ENCODE peak calls at places on chromosome 5, in four cellular contexts. Y is GM12878, Z is H1, J is HepG2. V is an unnamed sample.

GRCh38 chr5:26813235-26813634 is 225.2 kb downstream of the CDH9 start:
- DNase-seq in J (no peak), Z (no peak), Y (no peak), V (no peak)

GRCh38 chr5:129554134-129554904 is 94.2 kb downstream of the ADAMTS19 start:
- DNase-seq in Z (no peak), Y (no peak), J (no peak), V (no peak)

GRCh38 chr5:172640822-172641358 is at the start of gene NEURL1B:
- DNase-seq in Y (no peak), J (peak), Z (no peak), V (peak)

GRCh38 chr5:33649801-33650482 is 209.2 kb downstream of the TARS1 start:
- DNase-seq in Y (no peak), J (no peak), Z (no peak), V (no peak)

GRCh38 chr5:172671091-172671490 is 30.0 kb downstream of the NEURL1B start:
- DNase-seq in Z (no peak), Y (no peak), J (no peak), V (no peak)

GRCh38 chr5:581266-581665 is 30.9 kb upstream of the CEP72 start:
- DNase-seq in Y (no peak), J (no peak), Z (no peak), V (no peak)

GRCh38 chr5:1124181-1125029 is 12.5 kb upstream of the SLC12A7 start:
- DNase-seq in J (no peak), Y (no peak), Z (no peak), V (no peak)

GRCh38 chr5:136296846-136297245 is 68.5 kb downstream of the TRPC7 start:
- DNase-seq in Z (no peak), J (no peak), Y (no peak), V (no peak)

GRCh38 chr5:74148321-74148720 is 492.2 kb downstream of the ENC1 start:
- DNase-seq in Y (no peak), J (no peak), Z (no peak), V (no peak)

GRCh38 chr5:94705427-94705826 is 87.0 kb downstream of the SLF1 start:
- DNase-seq in Z (no peak), J (no peak), Y (no peak), V (no peak)

DNA sequence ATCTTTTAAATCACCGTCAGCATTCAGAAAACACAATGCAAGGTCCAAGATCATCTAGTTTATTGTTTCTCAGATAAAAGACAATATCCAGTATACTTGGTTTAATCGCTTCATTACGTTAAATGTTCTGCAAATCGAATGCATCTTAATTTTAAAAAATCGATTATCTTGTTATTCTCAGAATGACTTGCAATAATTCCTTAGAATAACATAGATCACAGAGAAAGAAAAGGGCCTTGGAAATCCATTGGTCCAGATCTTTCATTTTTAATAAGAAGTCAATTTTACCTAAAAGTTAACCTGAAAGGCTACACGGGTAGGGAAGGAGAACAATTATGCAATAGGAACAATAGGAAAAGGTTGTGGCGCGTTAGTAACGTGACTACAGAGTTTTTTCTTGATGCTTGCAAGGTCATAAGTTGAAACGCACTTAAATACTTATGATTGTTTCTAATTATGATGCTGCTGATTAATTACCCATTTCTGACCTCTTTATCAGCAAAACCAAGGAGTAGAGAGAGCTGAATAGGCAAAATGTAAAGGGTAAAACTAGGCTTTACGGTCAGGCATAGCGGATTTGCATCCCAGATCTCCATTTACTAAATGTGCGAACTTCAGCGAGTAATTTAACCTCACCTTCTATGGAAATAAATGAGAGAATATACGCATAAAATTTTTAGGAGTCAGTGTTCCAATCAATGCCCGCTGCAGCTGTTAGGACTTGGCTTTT is 769 bp upstream of the LYRM7 start:
- DNase-seq in Y (no peak), J (no peak), Z (no peak), V (no peak)
- TF ChIP-seq SUZ12 in Y (no peak), J (no peak), Z (no peak), V (no peak)

GRCh38 chr5:67426961-67427630 is 230.5 kb upstream of the CD180 start:
- DNase-seq in Y (no peak), J (no peak), Z (peak), V (no peak)
- TF ChIP-seq SP1 in Y (no peak), J (no peak), Z (no peak), V (no peak)

GRCh38 chr5:168110384-168110783 is 181.1 kb upstream of the WWC1 start:
- DNase-seq in J (no peak), Z (no peak), Y (no peak), V (no peak)
- TF ChIP-seq SUZ12 in J (no peak), Z (no peak), Y (no peak), V (no peak)

DNA sequence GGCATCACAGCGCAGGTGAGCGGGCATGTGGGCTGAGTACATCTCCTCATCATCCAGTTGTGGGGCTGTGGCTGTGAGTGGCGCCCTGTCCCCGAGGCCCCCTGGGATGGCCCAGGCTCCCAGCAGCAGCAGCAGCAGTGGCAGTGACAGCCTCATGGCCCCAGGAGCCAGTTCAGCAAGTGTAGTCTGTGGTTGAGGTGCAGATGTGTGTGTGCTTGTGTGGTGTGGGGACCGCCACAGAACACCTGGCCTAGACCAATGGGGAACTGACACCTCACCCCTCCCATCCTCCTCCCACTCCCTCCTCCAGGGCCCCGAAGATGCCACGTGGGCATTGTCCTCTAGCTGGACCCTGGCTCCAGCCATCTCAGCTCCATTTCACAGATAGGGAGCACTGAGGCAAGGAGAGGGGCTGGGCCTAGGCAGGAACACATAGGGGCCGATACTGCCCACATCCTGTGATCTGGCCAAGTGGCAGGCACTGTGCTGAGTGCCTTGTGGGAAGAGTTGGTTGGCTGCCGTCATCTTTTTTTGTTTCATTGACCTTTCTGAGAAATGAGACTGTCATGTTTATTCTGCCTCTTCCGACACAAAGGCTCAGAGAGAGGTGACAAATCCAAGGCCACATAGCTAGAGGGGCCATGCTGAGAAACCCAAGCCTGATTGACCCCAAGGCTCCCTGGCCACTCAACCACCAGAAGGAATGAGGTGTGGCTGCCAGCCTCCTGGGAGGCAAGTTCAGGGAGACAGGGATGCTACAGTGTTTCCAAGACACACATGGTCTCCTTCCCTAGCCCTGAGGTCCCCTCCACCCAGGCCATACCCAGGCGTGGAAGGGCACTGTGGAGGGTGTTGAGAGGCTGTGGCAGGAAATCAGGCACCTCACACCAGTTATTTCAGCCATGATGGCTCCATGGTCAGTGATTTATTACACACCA is at the start of gene MZB1:
- DNase-seq in Z (no peak), J (no peak), Y (peak), V (no peak)
- TF ChIP-seq SP1 in Z (no peak), J (no peak), Y (peak), V (no peak)

GRCh38 chr5:137566118-137566541 is 67.0 kb upstream of the SPOCK1 start:
- DNase-seq in Y (no peak), J (no peak), Z (no peak), V (no peak)
- TF ChIP-seq SUZ12 in Y (no peak), J (no peak), Z (no peak), V (no peak)

GRCh38 chr5:139640432-139641115 is 7.6 kb upstream of the CXXC5 start:
- DNase-seq in Z (no peak), Y (no peak), J (no peak), V (no peak)

GRCh38 chr5:139638090-139638735 is 9.9 kb upstream of the CXXC5 start:
- DNase-seq in Y (no peak), Z (no peak), J (no peak), V (no peak)

GRCh38 chr5:139638736-139639618 is 9.2 kb upstream of the CXXC5 start:
- DNase-seq in Y (no peak), J (no peak), Z (no peak), V (no peak)

GRCh38 chr5:139641116-139642080 is 6.8 kb upstream of the CXXC5 start:
- DNase-seq in Z (no peak), J (no peak), Y (no peak), V (no peak)

DNA sequence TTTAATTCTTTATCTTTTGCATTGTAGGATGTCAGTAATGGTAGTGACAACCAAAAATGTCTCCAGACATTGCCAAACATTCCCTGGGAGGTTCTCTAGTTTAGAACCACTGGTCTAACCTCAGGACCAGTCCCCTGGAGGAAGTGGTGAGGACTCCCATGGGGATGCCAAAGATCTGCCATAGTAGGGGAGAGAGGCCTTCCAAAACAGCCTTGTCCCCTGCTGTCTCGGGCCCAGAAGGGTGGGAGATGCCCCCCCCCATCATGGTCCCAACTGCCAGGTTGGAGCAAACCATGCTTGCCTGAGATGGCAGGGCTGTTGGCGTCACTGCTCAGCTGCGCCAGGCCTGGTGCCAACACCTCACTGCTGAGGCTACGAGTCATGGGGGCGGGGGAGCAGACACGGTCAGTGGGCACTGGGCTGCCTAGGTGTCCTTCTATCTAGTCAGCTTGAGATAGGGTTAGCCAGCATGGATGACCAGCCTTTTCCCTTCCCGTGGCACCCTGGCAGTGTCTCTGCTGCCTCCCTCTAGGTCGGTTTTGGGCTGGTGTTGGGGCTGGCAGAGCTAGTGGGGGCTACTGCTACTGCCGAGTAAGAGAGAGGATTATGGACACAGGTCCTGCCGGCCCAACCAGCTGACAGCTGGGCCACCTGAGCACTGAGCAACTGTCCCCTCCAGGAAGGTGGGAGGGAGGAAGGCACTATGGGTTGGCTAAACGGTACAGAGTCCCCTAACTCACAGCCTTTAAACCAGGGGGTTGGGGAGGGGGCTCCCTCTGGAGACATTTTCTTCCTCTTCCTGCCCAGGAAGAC is 8.3 kb upstream of the CXXC5 start:
- DNase-seq in J (no peak), Y (no peak), Z (no peak), V (no peak)
- TF ChIP-seq SP1 in J (no peak), Y (no peak), Z (no peak), V (no peak)

DNA sequence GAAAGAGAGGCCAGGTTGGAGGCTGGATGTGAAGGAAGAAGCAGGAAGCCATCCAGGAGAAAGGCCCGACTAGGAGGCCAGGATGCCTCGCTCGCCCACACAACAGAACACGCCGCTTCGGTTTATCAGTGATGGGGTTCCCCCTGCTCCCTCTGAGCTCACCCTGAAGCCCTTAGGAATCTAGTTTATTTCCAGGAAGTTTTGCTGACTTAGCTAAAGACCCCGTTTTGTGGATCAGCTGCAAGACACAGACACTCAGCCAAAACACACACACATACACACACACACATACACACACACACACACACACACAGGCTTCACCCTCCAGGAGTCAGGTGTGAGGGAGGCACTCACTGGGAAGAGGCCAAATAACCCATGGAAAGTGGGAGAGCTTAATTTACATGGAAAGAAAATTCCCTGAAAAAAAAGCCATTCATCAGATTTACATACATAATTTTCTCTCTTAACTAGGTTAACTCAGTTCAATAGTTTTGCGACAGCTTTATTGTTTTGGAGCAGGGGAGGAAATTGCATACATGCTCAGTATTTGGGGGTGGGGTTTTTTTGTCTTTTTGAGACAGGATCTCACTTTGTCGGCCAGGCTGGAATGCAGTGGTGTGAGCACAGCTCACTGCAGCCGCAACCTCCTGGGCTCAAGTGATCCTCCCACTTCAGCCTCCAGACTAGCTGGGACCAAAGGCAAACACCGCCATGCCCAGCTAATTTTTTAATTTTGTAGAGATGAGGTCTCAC is 92.7 kb upstream of the HAND1 start:
- DNase-seq in Z (no peak), J (no peak), Y (no peak), V (no peak)
- TF ChIP-seq SUZ12 in Z (no peak), J (no peak), Y (no peak), V (no peak)

GRCh38 chr5:163567811-163568210 is 62.4 kb downstream of the MAT2B start:
- DNase-seq in Z (no peak), J (no peak), Y (no peak), V (no peak)

GRCh38 chr5:163565931-163566608 is 60.7 kb downstream of the MAT2B start:
- DNase-seq in Y (peak), Z (no peak), J (peak), V (no peak)

GRCh38 chr5:163571755-163572154 is 66.3 kb downstream of the MAT2B start:
- DNase-seq in Z (no peak), Y (no peak), J (no peak), V (no peak)

GRCh38 chr5:163566678-163567077 is 61.3 kb downstream of the MAT2B start:
- DNase-seq in J (no peak), Z (no peak), Y (no peak), V (no peak)

DNA sequence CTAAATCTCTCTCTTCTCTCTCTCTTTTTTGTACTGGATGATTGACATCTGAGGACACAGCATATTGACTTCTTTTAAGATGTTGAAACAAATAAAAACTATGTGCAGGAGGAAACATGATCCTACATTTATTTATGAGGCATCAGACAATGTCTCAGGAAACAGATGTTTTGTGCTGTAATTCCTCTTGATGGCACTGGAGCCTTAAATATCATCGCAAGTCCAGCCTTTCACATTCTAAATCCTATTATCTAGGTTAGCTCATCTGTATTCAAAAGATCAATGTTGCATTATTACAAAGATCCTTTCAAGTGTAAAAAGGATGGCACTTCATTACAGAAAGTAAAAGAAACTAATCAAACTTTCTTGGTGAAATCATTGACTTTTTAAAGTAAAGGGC is 63.9 kb downstream of the MAT2B start:
- DNase-seq in Y (no peak), Z (no peak), J (no peak), V (no peak)
- TF ChIP-seq SP1 in Y (no peak), Z (no peak), J (no peak), V (no peak)

GRCh38 chr5:69271376-69271775 is 36.7 kb downstream of the CDK7 start:
- DNase-seq in Z (no peak), Y (no peak), J (no peak), V (no peak)
- TF ChIP-seq SUZ12 in Z (no peak), Y (no peak), J (no peak), V (no peak)

V was measured in HEK293T.